ENCODE peak calls at places on chromosomes 5 and 9, in five cellular contexts. M, I, H, J and C are unnamed samples.

GRCh38 chr5:91925249-91925648 is 542.1 kb upstream of the ARRDC3 start:
- DNase-seq in M (peak; percentile 11), H (no peak), I (no peak), J (no peak), C (no peak)

GRCh38 chr5:6594066-6594465 is 38.8 kb downstream of the NSUN2 start:
- DNase-seq in I (no peak), J (no peak), H (no peak), M (no peak), C (no peak)

GRCh38 chr9:132794730-132795380 is 83.2 kb downstream of the AK8 start:
- DNase-seq in J (no peak), M (no peak), I (no peak), H (peak; percentile 67), C (no peak)

GRCh38 chr5:153573326-153574033 is 83.0 kb downstream of the GRIA1 start:
- DNase-seq in M (no peak), H (no peak), I (no peak), J (peak; percentile 42), C (no peak)

GRCh38 chr5:166724284-166724683 is 1567.2 kb upstream of the WWC1 start:
- DNase-seq in M (peak; percentile 8), H (no peak), J (no peak), I (no peak), C (no peak)

GRCh38 chr5:35830587-35830986 is 26.1 kb upstream of the IL7R start:
- DNase-seq in J (no peak), H (no peak), I (no peak), M (no peak), C (no peak)

GRCh38 chr9:125066839-125067619 is 76.3 kb downstream of the SCAI start:
- DNase-seq in I (no peak), M (no peak), H (no peak), J (peak; percentile 54), C (no peak)

GRCh38 chr5:78905084-78905938 is 79.8 kb downstream of the ARSB start:
- DNase-seq in H (no peak), I (peak; percentile 58), M (no peak), J (peak; percentile 47), C (no peak)

GRCh38 chr5:63959177-63959982 is 2.9 kb downstream of the HTR1A start:
- DNase-seq in M (peak; percentile 7), H (no peak), I (no peak), J (no peak), C (peak; percentile 11)

GRCh38 chr5:76732405-76733048 is 16.6 kb downstream of the F2R start:
- DNase-seq in J (no peak), M (no peak), H (no peak), I (no peak), C (no peak)

GRCh38 chr9:120913673-120914266 is 12.8 kb downstream of the TRAF1 start:
- DNase-seq in M (no peak), I (no peak), J (peak; percentile 12), H (peak; percentile 69), C (no peak)

GRCh38 chr9:16387382-16387781 is 483.1 kb downstream of the BNC2 start:
- DNase-seq in H (no peak), I (no peak), J (peak; percentile 39), M (no peak), C (no peak)

GRCh38 chr5:169577966-169578365 is 5.6 kb upstream of the SPDL1 start:
- DNase-seq in I (peak; percentile 12), J (peak; percentile 79), H (no peak), M (peak; percentile 33), C (no peak)
- H3K4me2 ChIP-seq in I (no peak overlapping the region), J (peak overlapping the region; percentile 59), H (no peak overlapping the region), M (no peak overlapping the region), C (no peak overlapping the region)

GRCh38 chr9:95029720-95030119 is 287.8 kb downstream of the FANCC start:
- DNase-seq in J (no peak), I (no peak), H (no peak), M (no peak), C (no peak)
- H3K4me1 ChIP-seq in J (peaks cover 55% of the 10 kb centered on the region), I (peaks cover 18% of the 10 kb centered on the region), H (peaks cover 5% of the 10 kb centered on the region), M (peaks cover 100% of the 10 kb centered on the region), C (peaks cover 75% of the 10 kb centered on the region)

GRCh38 chr9:136572003-136572595 is 26.3 kb upstream of the NOTCH1 start:
- DNase-seq in I (no peak), J (no peak), M (peak; percentile 76), H (no peak), C (peak; percentile 96)
- H3K4me3 ChIP-seq in I (no peak overlapping the region), J (no peak overlapping the region), M (no peak overlapping the region), H (no peak overlapping the region), C (no peak overlapping the region)

GRCh38 chr5:173735171-173735570 is 118.7 kb upstream of the BOD1 start:
- DNase-seq in I (peak; percentile 72), M (no peak), H (no peak), J (no peak), C (no peak)

GRCh38 chr5:173733831-173734491 is 117.5 kb upstream of the BOD1 start:
- DNase-seq in M (no peak), J (no peak), I (peak; percentile 92), H (no peak), C (peak; percentile 86)

GRCh38 chr5:173733065-173733824 is 116.8 kb upstream of the BOD1 start:
- DNase-seq in I (peak; percentile 67), J (no peak), M (no peak), H (peak; percentile 20), C (no peak)

GRCh38 chr5:173735691-173736090 is 119.2 kb upstream of the BOD1 start:
- DNase-seq in I (no peak), J (no peak), H (no peak), M (no peak), C (no peak)

GRCh38 chr5:173734716-173735115 is 118.3 kb upstream of the BOD1 start:
- DNase-seq in M (no peak), H (no peak), J (no peak), I (peak; percentile 59), C (no peak)
- H3K4me2 ChIP-seq in M (no peak overlapping the region), H (no peak overlapping the region), J (no peak overlapping the region), I (peak overlapping the region; percentile 77), C (no peak overlapping the region)